ENCODE peak calls at places on chromosomes 7 and 10, in eight cellular contexts. O, W, X, Y, A, I, T and P are unnamed samples.

GRCh38 chr10:121813857-121814256 is 114.0 kb downstream of the ATE1 start:
- DNase-seq in O (no peak), W (no peak), X (no peak), Y (no peak), A (no peak), I (no peak), T (no peak), P (no peak)

GRCh38 chr10:118128675-118129074 is 81.9 kb upstream of the RAB11FIP2 start:
- DNase-seq in O (no peak), W (no peak), X (no peak), Y (no peak), A (no peak), I (no peak), T (no peak), P (no peak)

GRCh38 chr10:114477285-114477684 is 73.0 kb upstream of the AFAP1L2 start:
- DNase-seq in O (no peak), W (no peak), X (no peak), Y (peak; percentile 38), A (no peak), I (no peak), T (no peak), P (no peak)

GRCh38 chr7:77565917-77566316 is 28.8 kb downstream of the PTPN12 start:
- DNase-seq in O (no peak), W (no peak), X (no peak), Y (peak; percentile 65), A (peak; percentile 82), I (no peak), T (no peak), P (no peak)

GRCh38 chr7:35454575-35455385 is 200.9 kb upstream of the TBX20 start:
- DNase-seq in O (no peak), W (no peak), X (no peak), Y (no peak), A (no peak), I (no peak), T (no peak), P (peak; percentile 62)

GRCh38 chr10:4279649-4280048 is 494.6 kb upstream of the KLF6 start:
- DNase-seq in O (no peak), W (no peak), X (no peak), Y (no peak), A (no peak), I (no peak), T (no peak), P (no peak)

GRCh38 chr7:29953735-29954347 is 35.8 kb downstream of the SCRN1 start:
- DNase-seq in O (no peak), W (no peak), X (no peak), Y (no peak), A (no peak), I (no peak), T (no peak), P (no peak)

GRCh38 chr10:17216217-17216900 is 11.7 kb upstream of the VIM start:
- DNase-seq in O (no peak), W (no peak), X (no peak), Y (peak; percentile 94), A (peak; percentile 100), I (no peak), T (no peak), P (peak; percentile 63)

GRCh38 chr10:3825244-3825643 is 40.2 kb upstream of the KLF6 start:
- DNase-seq in O (no peak), W (no peak), X (no peak), Y (peak; percentile 62), A (peak; percentile 92), I (no peak), T (no peak), P (no peak)

GRCh38 chr10:101839421-101840063 is 4.1 kb downstream of the KCNIP2 start:
- DNase-seq in O (peak; percentile 71), W (peak; percentile 64), X (peak; percentile 53), Y (no peak), A (peak; percentile 62), I (peak; percentile 63), T (peak; percentile 40), P (peak; percentile 93)